ENCODE peak calls at places on chromosomes 12 and 14, in six cellular contexts. B is cardiac fibroblast, O is uterus, Z is AG10803, R is thyroid gland, F is right lobe of liver. G is an unnamed sample.

GRCh38 chr14:60643443-60644402 is 5.6 kb downstream of the SIX1 start:
- DNase-seq in B (no peak), F (no peak), R (no peak), Z (peak; percentile 68), O (no peak), G (no peak)

GRCh38 chr12:130711751-130712150 is 4.3 kb downstream of the RIMBP2 start:
- DNase-seq in O (no peak), R (no peak), B (no peak), F (no peak), Z (no peak), G (no peak)

GRCh38 chr14:101113835-101114725 is 210.6 kb upstream of the RTL1 start:
- DNase-seq in B (no peak), Z (no peak), O (no peak), R (no peak), F (no peak), G (no peak)

GRCh38 chr12:67080637-67081036 is 188.5 kb upstream of the CAND1 start:
- DNase-seq in F (no peak), B (no peak), Z (no peak), R (no peak), O (no peak), G (no peak)

GRCh38 chr12:93572712-93573551 is 457 bp downstream of the SOCS2 start:
- DNase-seq in R (peak; percentile 14), B (peak; percentile 34), F (peak; percentile 50), Z (peak; percentile 40), O (no peak), G (peak; percentile 32)

GRCh38 chr14:24274101-24274543 is 2.7 kb upstream of the RABGGTA start:
- DNase-seq in B (no peak), R (no peak), O (no peak), Z (no peak), F (no peak), G (no peak)

GRCh38 chr14:99075771-99076370 is 196.1 kb downstream of the BCL11B start:
- DNase-seq in Z (peak; percentile 5), O (no peak), R (no peak), F (no peak), B (no peak), G (no peak)

GRCh38 chr12:34348836-34349672 is 326.8 kb downstream of the ALG10 start:
- DNase-seq in R (no peak), O (no peak), F (no peak), B (no peak), Z (no peak), G (no peak)

GRCh38 chr12:66799548-66799947 is 120.7 kb upstream of the GRIP1 start:
- DNase-seq in R (no peak), F (no peak), B (no peak), Z (no peak), O (no peak), G (no peak)

GRCh38 chr12:43835656-43836454 is at the start of gene TMEM117:
- DNase-seq in R (peak; percentile 86), Z (peak; percentile 67), F (peak; percentile 78), B (peak; percentile 69), O (peak; percentile 54), G (peak; percentile 47)

GRCh38 chr14:37246427-37246829 is 48.7 kb downstream of the MIPOL1 start:
- DNase-seq in R (no peak), Z (peak; percentile 60), B (peak; percentile 67), O (no peak), F (no peak), G (peak; percentile 60)

GRCh38 chr12:30753233-30753632 is 1.5 kb downstream of the CAPRIN2 start:
- DNase-seq in F (no peak), B (peak; percentile 63), R (no peak), Z (peak; percentile 27), O (no peak), G (peak; percentile 53)

GRCh38 chr12:55681142-55682077 is 26.3 kb downstream of the ITGA7 start:
- DNase-seq in R (peak; percentile 89), B (peak; percentile 75), Z (peak; percentile 59), F (peak; percentile 87), O (no peak), G (peak; percentile 39)

GRCh38 chr12:13666806-13667205 is 314.6 kb downstream of the GRIN2B start:
- DNase-seq in Z (no peak), O (no peak), F (no peak), R (no peak), B (no peak), G (no peak)

GRCh38 chr14:69484444-69485113 is at the start of gene PLEKHD1:
- DNase-seq in B (no peak), R (peak; percentile 67), Z (no peak), F (no peak), O (no peak), G (no peak)

GRCh38 chr12:115322275-115322674 is 638.3 kb upstream of the TBX3 start:
- DNase-seq in Z (peak; percentile 71), F (no peak), B (peak; percentile 29), R (no peak), O (no peak), G (peak; percentile 51)

GRCh38 chr12:57243521-57244305 is 7.3 kb downstream of the STAC3 start:
- DNase-seq in Z (peak; percentile 64), B (peak; percentile 73), R (peak; percentile 71), O (peak; percentile 65), F (peak; percentile 83), G (peak; percentile 75)

GRCh38 chr12:60522684-60523083 is 926.9 kb downstream of the SLC16A7 start:
- DNase-seq in B (no peak), O (no peak), F (no peak), Z (no peak), R (no peak), G (no peak)

GRCh38 chr12:93344876-93345275 is 32.8 kb upstream of the NUDT4 start:
- DNase-seq in B (no peak), R (no peak), Z (peak; percentile 19), F (no peak), O (no peak), G (no peak)

GRCh38 chr14:68987653-68988036 is 8.5 kb upstream of the ACTN1 start:
- DNase-seq in O (no peak), Z (no peak), R (no peak), F (no peak), B (no peak), G (no peak)

GRCh38 chr14:91249841-91250616 is 5.5 kb upstream of the GPR68 start:
- DNase-seq in Z (peak; percentile 56), F (no peak), B (peak; percentile 12), R (no peak), O (no peak), G (peak; percentile 63)

GRCh38 chr12:93380480-93381121 is 2.9 kb downstream of the NUDT4 start:
- DNase-seq in R (no peak), Z (no peak), F (no peak), O (no peak), B (peak; percentile 63), G (peak; percentile 64)

GRCh38 chr12:69719336-69720316 is 19.0 kb upstream of the RAB3IP start:
- DNase-seq in Z (no peak), R (no peak), F (no peak), B (peak; percentile 19), O (no peak), G (no peak)

GRCh38 chr12:78062781-78063180 is 232.1 kb downstream of the NAV3 start:
- DNase-seq in O (peak; percentile 28), F (no peak), B (peak; percentile 85), Z (peak; percentile 68), R (peak; percentile 33), G (peak; percentile 87)

GRCh38 chr14:26730929-26731618 is 133.2 kb upstream of the NOVA1 start:
- DNase-seq in B (peak; percentile 42), O (no peak), F (peak; percentile 22), Z (no peak), R (peak; percentile 5), G (no peak)

GRCh38 chr12:57151741-57152407 is 4.5 kb upstream of the LRP1-AS start:
- DNase-seq in R (no peak), F (peak; percentile 26), B (peak; percentile 89), O (peak; percentile 76), Z (peak; percentile 97), G (peak; percentile 91)

GRCh38 chr12:95072900-95073697 is at the start of gene NR2C1:
- DNase-seq in Z (peak; percentile 91), O (peak; percentile 94), F (peak; percentile 94), R (peak; percentile 93), B (peak; percentile 96), G (peak; percentile 93)

GRCh38 chr12:46908236-46908935 is 82.6 kb upstream of the SLC38A4 start:
- DNase-seq in R (no peak), B (peak; percentile 42), Z (peak; percentile 60), O (no peak), F (no peak), G (peak; percentile 50)

GRCh38 chr14:99075061-99075460 is 196.9 kb downstream of the BCL11B start:
- DNase-seq in R (no peak), F (no peak), B (no peak), Z (no peak), O (no peak), G (no peak)

GRCh38 chr12:81207173-81207572 is 129.3 kb downstream of the ACSS3 start:
- DNase-seq in O (no peak), B (no peak), F (no peak), R (no peak), Z (no peak), G (no peak)

GRCh38 chr12:102474438-102475064 is 5.8 kb downstream of the IGF1 start:
- DNase-seq in Z (no peak), R (peak; percentile 46), B (no peak), O (no peak), F (no peak), G (peak; percentile 28)

GRCh38 chr14:54570047-54570446 is 3.1 kb downstream of the SAMD4A start:
- DNase-seq in R (no peak), O (no peak), B (no peak), Z (no peak), F (no peak), G (no peak)
- H3K4me3 ChIP-seq in R (no peak overlapping the region), O (no peak overlapping the region), B (no peak overlapping the region), Z (peak overlapping the region; percentile 30), F (no peak overlapping the region), G (peak overlapping the region; percentile 1)

GRCh38 chr14:39469094-39469710 is 37.0 kb upstream of the FBXO33 start:
- DNase-seq in Z (peak; percentile 2), B (peak; percentile 13), R (no peak), F (no peak), O (no peak), G (no peak)
- TF ChIP-seq CTCF in Z (peak; percentile 20), B (peak; percentile 21), R (no peak), F (peak; percentile 9), O (no peak), G (peak; percentile 20)

GRCh38 chr14:104341532-104342434 is 203.4 kb downstream of the KIF26A start:
- DNase-seq in O (peak; percentile 12), Z (peak; percentile 11), R (peak; percentile 75), B (peak; percentile 13), F (peak; percentile 70), G (no peak)
- H3K4me3 ChIP-seq in O (no peak overlapping the region), Z (no peak overlapping the region), R (no peak overlapping the region), B (no peak overlapping the region), F (no peak overlapping the region), G (no peak overlapping the region)

DNA sequence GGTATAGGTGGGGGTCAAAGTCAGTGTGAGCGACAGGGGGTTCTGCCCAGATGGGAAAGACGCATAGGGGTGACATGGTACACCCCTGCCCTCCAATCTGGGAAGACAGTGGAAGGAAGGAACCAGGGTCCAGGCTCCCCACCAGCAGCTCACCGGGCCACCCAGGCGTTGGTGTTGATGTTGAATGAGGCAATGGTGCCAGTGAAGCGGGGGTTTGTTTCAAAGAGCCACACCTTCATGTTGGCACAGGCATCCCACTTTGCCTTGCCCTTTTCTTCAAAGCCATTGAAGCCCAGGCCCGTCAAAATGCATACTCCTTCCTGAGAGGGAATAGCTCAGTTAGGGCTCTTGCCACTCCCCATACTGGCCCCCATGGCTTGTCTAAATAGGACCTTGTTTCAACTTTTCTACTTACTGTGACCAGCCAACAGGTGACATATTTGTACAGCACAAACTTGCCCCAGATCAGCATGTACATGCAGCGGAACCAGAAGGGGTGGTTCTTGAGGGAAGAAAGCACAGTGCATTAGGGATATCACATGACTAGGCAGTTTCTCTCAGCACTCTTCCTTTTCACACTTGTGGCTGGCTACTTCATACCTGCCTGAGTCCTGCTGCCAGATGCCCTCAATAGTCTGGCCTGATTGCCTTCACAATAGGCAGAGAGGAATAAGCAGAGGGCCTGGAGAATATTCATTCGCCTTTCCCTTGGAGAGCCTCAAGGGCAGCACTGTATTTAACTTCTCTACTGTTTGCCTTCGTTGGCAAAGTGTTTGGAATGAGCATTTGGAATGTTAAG is 7.7 kb downstream of the EMG1 start:
- DNase-seq in O (no peak), Z (no peak), R (peak; percentile 77), F (no peak), B (no peak), G (no peak)
- TF ChIP-seq CTCF in O (no peak), Z (no peak), R (no peak), F (no peak), B (no peak), G (no peak)